ENCODE peak calls at places on chromosomes 1 and 21, in four cellular contexts. One of them, this sample, is unnamed.
A peak's percentile ranks its signal among the peaks of the same experiment; 100 is the strongest.

GRCh38 chr1:178192686-178193085 is 98.8 kb downstream of the RASAL2 start:
- DNase-seq in NCI-H1694: no peak
- DNase-seq in ELR: peak; percentile 85
- DNase-seq in stimulated activated CD4-positive, alpha-beta T cell treated with anti-CD3 and anti-CD28 coated beads, Interleukin-12 subunit alpha, Interleukin-12 subunit beta, amount 100 ng/mL, for 24 hours: no peak
- DNase-seq in this sample: no peak

GRCh38 chr21:44836666-44837471 is 19.0 kb upstream of the SUMO3 start:
- DNase-seq in NCI-H1694: peak; percentile 48
- DNase-seq in ELR: peak; percentile 56
- DNase-seq in stimulated activated CD4-positive, alpha-beta T cell treated with anti-CD3 and anti-CD28 coated beads, Interleukin-12 subunit alpha, Interleukin-12 subunit beta, amount 100 ng/mL, for 24 hours: no peak
- DNase-seq in this sample: peak; percentile 98

GRCh38 chr1:224192082-224192786 is 9.2 kb downstream of the DEGS1 start:
- DNase-seq in NCI-H1694: no peak
- DNase-seq in ELR: no peak
- DNase-seq in stimulated activated CD4-positive, alpha-beta T cell treated with anti-CD3 and anti-CD28 coated beads, Interleukin-12 subunit alpha, Interleukin-12 subunit beta, amount 100 ng/mL, for 24 hours: no peak
- DNase-seq in this sample: no peak

GRCh38 chr1:91864017-91864700 is 21.8 kb downstream of the TGFBR3 start:
- DNase-seq in NCI-H1694: no peak
- DNase-seq in ELR: peak; percentile 78
- DNase-seq in stimulated activated CD4-positive, alpha-beta T cell treated with anti-CD3 and anti-CD28 coated beads, Interleukin-12 subunit alpha, Interleukin-12 subunit beta, amount 100 ng/mL, for 24 hours: no peak
- DNase-seq in this sample: peak; percentile 72

GRCh38 chr1:85606414-85606800 is 25.8 kb downstream of the CCN1 start:
- DNase-seq in NCI-H1694: no peak
- DNase-seq in ELR: peak; percentile 69
- DNase-seq in stimulated activated CD4-positive, alpha-beta T cell treated with anti-CD3 and anti-CD28 coated beads, Interleukin-12 subunit alpha, Interleukin-12 subunit beta, amount 100 ng/mL, for 24 hours: no peak
- DNase-seq in this sample: no peak

GRCh38 chr1:219427989-219428388 is 184.9 kb downstream of the ZC3H11B start:
- DNase-seq in NCI-H1694: no peak
- DNase-seq in ELR: no peak
- DNase-seq in stimulated activated CD4-positive, alpha-beta T cell treated with anti-CD3 and anti-CD28 coated beads, Interleukin-12 subunit alpha, Interleukin-12 subunit beta, amount 100 ng/mL, for 24 hours: no peak
- DNase-seq in this sample: no peak

GRCh38 chr1:208183977-208184901 is 59.9 kb downstream of the PLXNA2 start:
- DNase-seq in NCI-H1694: no peak
- DNase-seq in ELR: peak; percentile 94
- DNase-seq in stimulated activated CD4-positive, alpha-beta T cell treated with anti-CD3 and anti-CD28 coated beads, Interleukin-12 subunit alpha, Interleukin-12 subunit beta, amount 100 ng/mL, for 24 hours: no peak
- DNase-seq in this sample: peak; percentile 29

GRCh38 chr1:187952446-187952845 is 1123.7 kb downstream of the PLA2G4A start:
- DNase-seq in NCI-H1694: no peak
- DNase-seq in ELR: no peak
- DNase-seq in stimulated activated CD4-positive, alpha-beta T cell treated with anti-CD3 and anti-CD28 coated beads, Interleukin-12 subunit alpha, Interleukin-12 subunit beta, amount 100 ng/mL, for 24 hours: no peak
- DNase-seq in this sample: no peak

GRCh38 chr1:112618114-112618720 is 724 bp downstream of the ST7L start:
- DNase-seq in NCI-H1694: peak; percentile 5
- DNase-seq in ELR: peak; percentile 51
- DNase-seq in stimulated activated CD4-positive, alpha-beta T cell treated with anti-CD3 and anti-CD28 coated beads, Interleukin-12 subunit alpha, Interleukin-12 subunit beta, amount 100 ng/mL, for 24 hours: no peak
- DNase-seq in this sample: no peak